ENCODE peak calls at places on chromosomes 3 and 15, in five cellular contexts. One of them, this sample, is unnamed.

GRCh38 chr15:78064544-78064943 is 13.0 kb downstream of the TBC1D2B start:
- ATAC-seq in K562: no peak
- ATAC-seq in Panc1: no peak
- ATAC-seq in GM12878: no peak
- ATAC-seq in GM23338: no peak
- ATAC-seq in this sample: peak

GRCh38 chr3:132606085-132606484 is 9.0 kb downstream of the ACKR4 start:
- ATAC-seq in K562: no peak
- ATAC-seq in Panc1: no peak
- ATAC-seq in GM12878: no peak
- ATAC-seq in GM23338: no peak
- ATAC-seq in this sample: no peak

GRCh38 chr3:127105587-127105986 is 87.3 kb upstream of the PRR23E start:
- ATAC-seq in K562: peak
- ATAC-seq in Panc1: no peak
- ATAC-seq in GM12878: no peak
- ATAC-seq in GM23338: peak
- ATAC-seq in this sample: no peak

GRCh38 chr3:63042866-63043265 is 167.7 kb upstream of the CADPS start:
- ATAC-seq in K562: no peak
- ATAC-seq in Panc1: no peak
- ATAC-seq in GM12878: no peak
- ATAC-seq in GM23338: no peak
- ATAC-seq in this sample: no peak

GRCh38 chr3:183826448-183826847 is 1.1 kb upstream of the MAP6D1 start:
- ATAC-seq in K562: no peak
- ATAC-seq in Panc1: no peak
- ATAC-seq in GM12878: peak
- ATAC-seq in GM23338: no peak
- ATAC-seq in this sample: no peak

GRCh38 chr3:108459225-108459624 is 51.2 kb downstream of the MYH15 start:
- ATAC-seq in K562: no peak
- ATAC-seq in Panc1: no peak
- ATAC-seq in GM12878: no peak
- ATAC-seq in GM23338: no peak
- ATAC-seq in this sample: no peak

GRCh38 chr3:45611619-45612018 is 17.1 kb downstream of the LIMD1 start:
- ATAC-seq in K562: peak
- ATAC-seq in Panc1: peak
- ATAC-seq in GM12878: peak
- ATAC-seq in GM23338: peak
- ATAC-seq in this sample: no peak

GRCh38 chr15:72368895-72369294 is 6.9 kb downstream of the HEXA start:
- ATAC-seq in K562: no peak
- ATAC-seq in Panc1: no peak
- ATAC-seq in GM12878: no peak
- ATAC-seq in GM23338: no peak
- ATAC-seq in this sample: peak

GRCh38 chr3:4888913-4889846 is 90.1 kb upstream of the BHLHE40 start:
- ATAC-seq in K562: no peak
- ATAC-seq in Panc1: no peak
- ATAC-seq in GM12878: peak
- ATAC-seq in GM23338: no peak
- ATAC-seq in this sample: no peak

GRCh38 chr3:5229414-5229813 is 41.9 kb downstream of the EDEM1 start:
- ATAC-seq in K562: no peak
- ATAC-seq in Panc1: no peak
- ATAC-seq in GM12878: peak
- ATAC-seq in GM23338: no peak
- ATAC-seq in this sample: no peak

GRCh38 chr3:169091196-169091595 is 572.3 kb downstream of the MECOM start:
- ATAC-seq in K562: no peak
- ATAC-seq in Panc1: no peak
- ATAC-seq in GM12878: no peak
- ATAC-seq in GM23338: no peak
- ATAC-seq in this sample: no peak

GRCh38 chr3:171269557-171269956 is 190.6 kb downstream of the TNIK start:
- ATAC-seq in K562: no peak
- ATAC-seq in Panc1: no peak
- ATAC-seq in GM12878: peak
- ATAC-seq in GM23338: no peak
- ATAC-seq in this sample: no peak

GRCh38 chr3:177294221-177294620 is 96.9 kb upstream of the TBL1XR1 start:
- ATAC-seq in K562: peak
- ATAC-seq in Panc1: peak
- ATAC-seq in GM12878: no peak
- ATAC-seq in GM23338: no peak
- ATAC-seq in this sample: peak

GRCh38 chr3:142931222-142931621 is 32.3 kb downstream of the PAQR9 start:
- ATAC-seq in K562: no peak
- ATAC-seq in Panc1: peak
- ATAC-seq in GM12878: peak
- ATAC-seq in GM23338: peak
- ATAC-seq in this sample: no peak

GRCh38 chr3:63051920-63052319 is 176.7 kb upstream of the CADPS start:
- ATAC-seq in K562: no peak
- ATAC-seq in Panc1: no peak
- ATAC-seq in GM12878: no peak
- ATAC-seq in GM23338: peak
- ATAC-seq in this sample: no peak

GRCh38 chr3:157475921-157476395 is 27.3 kb downstream of the VEPH1 start:
- ATAC-seq in K562: peak
- ATAC-seq in Panc1: no peak
- ATAC-seq in GM12878: no peak
- ATAC-seq in GM23338: no peak
- ATAC-seq in this sample: no peak

GRCh38 chr3:14265246-14265962 is 86.8 kb downstream of the LSM3 start:
- ATAC-seq in K562: peak
- ATAC-seq in Panc1: peak
- ATAC-seq in GM12878: peak
- ATAC-seq in GM23338: no peak
- ATAC-seq in this sample: no peak

GRCh38 chr15:66041276-66041675 is 172.0 kb downstream of the RAB11A start:
- ATAC-seq in K562: no peak
- ATAC-seq in Panc1: no peak
- ATAC-seq in GM12878: no peak
- ATAC-seq in GM23338: no peak
- ATAC-seq in this sample: no peak

GRCh38 chr15:89325039-89325803 is 9.4 kb downstream of the POLG start:
- ATAC-seq in K562: no peak
- ATAC-seq in Panc1: no peak
- ATAC-seq in GM12878: no peak
- ATAC-seq in GM23338: no peak
- ATAC-seq in this sample: no peak
- TF ChIP-seq POLR2AphosphoS5 in K562: no peak
- TF ChIP-seq POLR2AphosphoS5 in Panc1: no peak
- TF ChIP-seq POLR2AphosphoS5 in GM12878: no peak
- TF ChIP-seq POLR2AphosphoS5 in GM23338: no peak
- TF ChIP-seq POLR2AphosphoS5 in this sample: no peak

GRCh38 chr3:27542469-27542868 is 58.3 kb upstream of the SLC4A7 start:
- ATAC-seq in K562: no peak
- ATAC-seq in Panc1: peak
- ATAC-seq in GM12878: no peak
- ATAC-seq in GM23338: no peak
- ATAC-seq in this sample: peak

GRCh38 chr3:27545061-27545460 is 60.9 kb upstream of the SLC4A7 start:
- ATAC-seq in K562: no peak
- ATAC-seq in Panc1: no peak
- ATAC-seq in GM12878: no peak
- ATAC-seq in GM23338: no peak
- ATAC-seq in this sample: no peak

DNA sequence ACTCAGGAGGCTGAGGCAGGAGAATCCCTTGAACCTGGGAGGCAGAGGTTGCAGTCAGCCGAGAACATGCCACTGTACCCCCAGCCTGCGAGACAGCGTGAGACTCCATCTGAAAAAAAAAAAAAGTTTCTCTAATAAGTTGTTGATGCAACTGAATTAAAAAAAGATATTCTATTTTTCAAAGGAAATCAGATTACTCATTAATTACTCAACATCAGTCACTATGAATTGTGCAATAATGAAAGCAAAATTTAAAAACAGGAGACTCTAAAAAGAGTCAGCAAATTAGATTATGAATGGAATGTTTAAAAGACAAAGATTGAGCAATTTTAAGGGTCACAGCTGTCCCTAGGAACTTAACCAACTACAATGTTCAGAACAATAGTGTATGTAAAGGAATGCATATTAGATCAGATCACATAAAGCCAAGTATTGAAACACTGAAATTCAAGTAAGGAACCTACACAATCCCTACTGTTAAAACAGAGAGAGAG is 60.2 kb upstream of the SLC4A7 start:
- ATAC-seq in K562: no peak
- ATAC-seq in Panc1: no peak
- ATAC-seq in GM12878: no peak
- ATAC-seq in GM23338: no peak
- ATAC-seq in this sample: peak
- TF ChIP-seq POLR2AphosphoS5 in K562: no peak
- TF ChIP-seq POLR2AphosphoS5 in Panc1: no peak
- TF ChIP-seq POLR2AphosphoS5 in GM12878: no peak
- TF ChIP-seq POLR2AphosphoS5 in GM23338: no peak
- TF ChIP-seq POLR2AphosphoS5 in this sample: peak

GRCh38 chr15:24683736-24684135 is 8.2 kb downstream of the NPAP1 start:
- ATAC-seq in K562: no peak
- ATAC-seq in Panc1: no peak
- ATAC-seq in GM12878: no peak
- ATAC-seq in GM23338: no peak
- ATAC-seq in this sample: no peak
- TF ChIP-seq POLR2AphosphoS5 in K562: no peak
- TF ChIP-seq POLR2AphosphoS5 in Panc1: no peak
- TF ChIP-seq POLR2AphosphoS5 in GM12878: no peak
- TF ChIP-seq POLR2AphosphoS5 in GM23338: no peak
- TF ChIP-seq POLR2AphosphoS5 in this sample: no peak

DNA sequence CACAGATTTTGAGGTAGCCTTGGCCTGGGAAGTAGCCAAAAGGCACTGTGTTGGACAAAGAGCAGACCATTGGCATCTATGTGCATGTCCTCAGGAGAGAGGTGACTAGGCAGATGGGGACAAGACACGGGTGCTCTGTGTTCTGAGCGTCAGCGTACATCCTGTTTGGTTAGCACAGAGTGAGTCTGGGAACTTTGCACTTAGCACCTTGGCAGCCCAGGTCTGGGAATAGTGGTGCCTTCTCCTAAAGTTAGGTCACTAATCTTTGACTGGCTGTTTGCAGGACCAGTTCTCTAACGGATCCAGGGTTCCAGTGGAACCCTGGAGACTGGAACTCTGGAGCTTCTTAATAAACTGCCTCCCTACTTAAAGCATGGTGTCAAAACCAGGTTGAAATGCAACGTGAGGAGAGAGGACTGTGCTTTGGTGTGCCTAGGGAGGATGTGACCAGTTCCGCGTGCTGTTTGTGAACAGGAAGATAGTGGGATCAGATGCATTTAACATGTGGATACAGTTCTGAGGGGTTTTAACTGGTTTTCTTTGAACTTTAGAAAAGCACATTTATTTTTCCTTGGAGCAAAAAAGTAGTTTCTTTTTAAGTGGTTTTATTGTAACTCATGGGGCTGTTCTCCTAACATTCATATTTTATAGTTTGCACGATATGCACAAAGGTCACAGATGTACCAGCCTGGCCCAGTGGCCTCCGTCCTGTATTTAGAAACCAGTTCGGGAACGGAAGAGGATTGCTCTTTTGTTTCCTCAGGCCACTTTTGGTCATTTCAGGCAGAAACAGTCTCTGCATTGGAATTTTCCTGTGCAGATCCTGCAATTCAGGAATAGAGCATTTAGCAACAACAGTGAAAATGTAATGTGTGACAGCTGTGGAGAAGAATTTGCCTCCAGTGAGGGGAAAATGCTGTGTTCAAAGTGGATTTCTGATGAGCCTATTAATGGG is 48.8 kb downstream of the ABHD2 start:
- ATAC-seq in K562: no peak
- ATAC-seq in Panc1: no peak
- ATAC-seq in GM12878: no peak
- ATAC-seq in GM23338: no peak
- ATAC-seq in this sample: peak
- TF ChIP-seq POLR2AphosphoS5 in K562: no peak
- TF ChIP-seq POLR2AphosphoS5 in Panc1: no peak
- TF ChIP-seq POLR2AphosphoS5 in GM12878: no peak
- TF ChIP-seq POLR2AphosphoS5 in GM23338: no peak
- TF ChIP-seq POLR2AphosphoS5 in this sample: peak

GRCh38 chr15:101397521-101398003 is 91.9 kb downstream of the PCSK6 start:
- ATAC-seq in K562: peak
- ATAC-seq in Panc1: no peak
- ATAC-seq in GM12878: no peak
- ATAC-seq in GM23338: peak
- ATAC-seq in this sample: no peak

GRCh38 chr15:101404245-101404644 is 85.3 kb downstream of the PCSK6 start:
- ATAC-seq in K562: no peak
- ATAC-seq in Panc1: no peak
- ATAC-seq in GM12878: no peak
- ATAC-seq in GM23338: no peak
- ATAC-seq in this sample: no peak

GRCh38 chr15:101399431-101399830 is 90.1 kb downstream of the PCSK6 start:
- ATAC-seq in K562: no peak
- ATAC-seq in Panc1: no peak
- ATAC-seq in GM12878: no peak
- ATAC-seq in GM23338: no peak
- ATAC-seq in this sample: no peak

GRCh38 chr15:101398247-101398646 is 91.3 kb downstream of the PCSK6 start:
- ATAC-seq in K562: no peak
- ATAC-seq in Panc1: no peak
- ATAC-seq in GM12878: no peak
- ATAC-seq in GM23338: no peak
- ATAC-seq in this sample: no peak

DNA sequence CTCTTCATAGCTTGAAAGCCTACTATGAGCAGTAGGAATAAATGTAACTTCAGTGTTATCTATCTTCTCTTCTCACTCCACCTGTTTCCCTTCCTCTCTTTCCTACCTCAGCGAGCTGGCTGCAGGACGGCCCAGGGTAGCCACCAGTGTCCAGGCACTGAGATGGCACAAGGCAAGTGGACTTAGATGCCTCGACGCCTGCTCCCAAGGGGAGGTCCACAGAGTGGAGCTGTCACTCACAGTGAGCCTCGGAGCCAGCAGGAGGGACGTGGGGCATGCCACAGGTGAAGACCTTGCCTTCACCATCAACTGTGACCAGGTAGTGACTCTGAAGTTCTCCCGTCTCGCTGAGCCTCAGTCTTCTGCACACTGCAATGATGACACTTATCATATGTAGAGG is 88.2 kb downstream of the PCSK6 start:
- ATAC-seq in K562: no peak
- ATAC-seq in Panc1: no peak
- ATAC-seq in GM12878: no peak
- ATAC-seq in GM23338: no peak
- ATAC-seq in this sample: no peak
- TF ChIP-seq POLR2AphosphoS5 in K562: no peak
- TF ChIP-seq POLR2AphosphoS5 in Panc1: no peak
- TF ChIP-seq POLR2AphosphoS5 in GM12878: no peak
- TF ChIP-seq POLR2AphosphoS5 in GM23338: no peak
- TF ChIP-seq POLR2AphosphoS5 in this sample: no peak

GRCh38 chr3:30518201-30518864 is 88.1 kb upstream of the TGFBR2 start:
- ATAC-seq in K562: no peak
- ATAC-seq in Panc1: no peak
- ATAC-seq in GM12878: no peak
- ATAC-seq in GM23338: no peak
- ATAC-seq in this sample: peak
- TF ChIP-seq POLR2AphosphoS5 in K562: no peak
- TF ChIP-seq POLR2AphosphoS5 in Panc1: no peak
- TF ChIP-seq POLR2AphosphoS5 in GM12878: no peak
- TF ChIP-seq POLR2AphosphoS5 in GM23338: no peak
- TF ChIP-seq POLR2AphosphoS5 in this sample: peak